ENCODE peak calls at places on chromosomes 2 and 18, in ten cellular contexts. One of them, this sample, is unnamed.

GRCh38 chr18:12990662-12990976 is 543 bp upstream of the CEP192 start:
- DNase-seq in effector memory CD4-positive, alpha-beta T cell: no peak
- DNase-seq in LoVo: no peak
- DNase-seq in NCI-H2107: peak
- DNase-seq in activated CD8-positive, alpha-beta memory T cell treated with anti-CD3 and anti-CD28 coated beads for 1 hour: no peak
- DNase-seq in NCI-H2081: no peak
- DNase-seq in NCI-H1105: no peak
- DNase-seq in AG09319: no peak
- DNase-seq in progenitor cell of endocrine pancreas: no peak
- DNase-seq in activated CD8-positive, alpha-beta T cell treated with anti-CD3 and anti-CD28 coated beads for 36 hours: no peak
- DNase-seq in this sample: no peak

GRCh38 chr2:18551623-18552022 is 8.8 kb downstream of the RDH14 start:
- DNase-seq in effector memory CD4-positive, alpha-beta T cell: no peak
- DNase-seq in LoVo: no peak
- DNase-seq in NCI-H2107: no peak
- DNase-seq in activated CD8-positive, alpha-beta memory T cell treated with anti-CD3 and anti-CD28 coated beads for 1 hour: no peak
- DNase-seq in NCI-H2081: no peak
- DNase-seq in NCI-H1105: no peak
- DNase-seq in AG09319: no peak
- DNase-seq in progenitor cell of endocrine pancreas: no peak
- DNase-seq in activated CD8-positive, alpha-beta T cell treated with anti-CD3 and anti-CD28 coated beads for 36 hours: no peak
- DNase-seq in this sample: no peak

GRCh38 chr2:148177559-148177958 is 156.7 kb downstream of the MBD5 start:
- DNase-seq in effector memory CD4-positive, alpha-beta T cell: no peak
- DNase-seq in LoVo: no peak
- DNase-seq in NCI-H2107: no peak
- DNase-seq in activated CD8-positive, alpha-beta memory T cell treated with anti-CD3 and anti-CD28 coated beads for 1 hour: no peak
- DNase-seq in NCI-H2081: no peak
- DNase-seq in NCI-H1105: peak
- DNase-seq in AG09319: no peak
- DNase-seq in progenitor cell of endocrine pancreas: no peak
- DNase-seq in activated CD8-positive, alpha-beta T cell treated with anti-CD3 and anti-CD28 coated beads for 36 hours: no peak
- DNase-seq in this sample: no peak

GRCh38 chr2:149652925-149653324 is 65.3 kb upstream of the MMADHC start:
- DNase-seq in effector memory CD4-positive, alpha-beta T cell: no peak
- DNase-seq in LoVo: no peak
- DNase-seq in NCI-H2107: no peak
- DNase-seq in activated CD8-positive, alpha-beta memory T cell treated with anti-CD3 and anti-CD28 coated beads for 1 hour: no peak
- DNase-seq in NCI-H2081: no peak
- DNase-seq in NCI-H1105: no peak
- DNase-seq in AG09319: no peak
- DNase-seq in progenitor cell of endocrine pancreas: no peak
- DNase-seq in activated CD8-positive, alpha-beta T cell treated with anti-CD3 and anti-CD28 coated beads for 36 hours: no peak
- DNase-seq in this sample: no peak

GRCh38 chr18:55988537-55988936 is 400.5 kb upstream of the TCF4 start:
- DNase-seq in effector memory CD4-positive, alpha-beta T cell: no peak
- DNase-seq in LoVo: no peak
- DNase-seq in NCI-H2107: no peak
- DNase-seq in activated CD8-positive, alpha-beta memory T cell treated with anti-CD3 and anti-CD28 coated beads for 1 hour: no peak
- DNase-seq in NCI-H2081: no peak
- DNase-seq in NCI-H1105: no peak
- DNase-seq in AG09319: no peak
- DNase-seq in progenitor cell of endocrine pancreas: no peak
- DNase-seq in activated CD8-positive, alpha-beta T cell treated with anti-CD3 and anti-CD28 coated beads for 36 hours: no peak
- DNase-seq in this sample: no peak

GRCh38 chr2:100741880-100742814 is 77.8 kb upstream of the NPAS2 start:
- DNase-seq in effector memory CD4-positive, alpha-beta T cell: no peak
- DNase-seq in LoVo: no peak
- DNase-seq in NCI-H2107: no peak
- DNase-seq in activated CD8-positive, alpha-beta memory T cell treated with anti-CD3 and anti-CD28 coated beads for 1 hour: no peak
- DNase-seq in NCI-H2081: no peak
- DNase-seq in NCI-H1105: no peak
- DNase-seq in AG09319: peak
- DNase-seq in progenitor cell of endocrine pancreas: no peak
- DNase-seq in activated CD8-positive, alpha-beta T cell treated with anti-CD3 and anti-CD28 coated beads for 36 hours: no peak
- DNase-seq in this sample: no peak

GRCh38 chr2:2910259-2910658 is 467.4 kb downstream of the EIPR1 start:
- DNase-seq in effector memory CD4-positive, alpha-beta T cell: no peak
- DNase-seq in LoVo: no peak
- DNase-seq in NCI-H2107: no peak
- DNase-seq in activated CD8-positive, alpha-beta memory T cell treated with anti-CD3 and anti-CD28 coated beads for 1 hour: no peak
- DNase-seq in NCI-H2081: no peak
- DNase-seq in NCI-H1105: no peak
- DNase-seq in AG09319: no peak
- DNase-seq in progenitor cell of endocrine pancreas: no peak
- DNase-seq in activated CD8-positive, alpha-beta T cell treated with anti-CD3 and anti-CD28 coated beads for 36 hours: no peak
- DNase-seq in this sample: no peak

GRCh38 chr2:46252891-46253659 is 44.1 kb upstream of the EPAS1 start:
- DNase-seq in effector memory CD4-positive, alpha-beta T cell: no peak
- DNase-seq in LoVo: no peak
- DNase-seq in NCI-H2107: no peak
- DNase-seq in activated CD8-positive, alpha-beta memory T cell treated with anti-CD3 and anti-CD28 coated beads for 1 hour: no peak
- DNase-seq in NCI-H2081: no peak
- DNase-seq in NCI-H1105: no peak
- DNase-seq in AG09319: no peak
- DNase-seq in progenitor cell of endocrine pancreas: no peak
- DNase-seq in activated CD8-positive, alpha-beta T cell treated with anti-CD3 and anti-CD28 coated beads for 36 hours: no peak
- DNase-seq in this sample: peak

GRCh38 chr18:3706279-3707097 is 256.5 kb downstream of the TGIF1 start:
- DNase-seq in effector memory CD4-positive, alpha-beta T cell: no peak
- DNase-seq in LoVo: no peak
- DNase-seq in NCI-H2107: no peak
- DNase-seq in activated CD8-positive, alpha-beta memory T cell treated with anti-CD3 and anti-CD28 coated beads for 1 hour: no peak
- DNase-seq in NCI-H2081: no peak
- DNase-seq in NCI-H1105: no peak
- DNase-seq in AG09319: no peak
- DNase-seq in progenitor cell of endocrine pancreas: no peak
- DNase-seq in activated CD8-positive, alpha-beta T cell treated with anti-CD3 and anti-CD28 coated beads for 36 hours: no peak
- DNase-seq in this sample: no peak

GRCh38 chr2:142872900-142873724 is 4.4 kb upstream of the KYNU start:
- DNase-seq in effector memory CD4-positive, alpha-beta T cell: no peak
- DNase-seq in LoVo: no peak
- DNase-seq in NCI-H2107: no peak
- DNase-seq in activated CD8-positive, alpha-beta memory T cell treated with anti-CD3 and anti-CD28 coated beads for 1 hour: no peak
- DNase-seq in NCI-H2081: no peak
- DNase-seq in NCI-H1105: no peak
- DNase-seq in AG09319: peak
- DNase-seq in progenitor cell of endocrine pancreas: no peak
- DNase-seq in activated CD8-positive, alpha-beta T cell treated with anti-CD3 and anti-CD28 coated beads for 36 hours: no peak
- DNase-seq in this sample: no peak

GRCh38 chr2:238171575-238172187 is 12.9 kb downstream of the ERFE start:
- DNase-seq in effector memory CD4-positive, alpha-beta T cell: no peak
- DNase-seq in LoVo: no peak
- DNase-seq in NCI-H2107: no peak
- DNase-seq in activated CD8-positive, alpha-beta memory T cell treated with anti-CD3 and anti-CD28 coated beads for 1 hour: no peak
- DNase-seq in NCI-H2081: no peak
- DNase-seq in NCI-H1105: no peak
- DNase-seq in AG09319: no peak
- DNase-seq in progenitor cell of endocrine pancreas: no peak
- DNase-seq in activated CD8-positive, alpha-beta T cell treated with anti-CD3 and anti-CD28 coated beads for 36 hours: no peak
- DNase-seq in this sample: no peak

GRCh38 chr2:64838817-64839216 is 150.4 kb upstream of the SLC1A4 start:
- DNase-seq in effector memory CD4-positive, alpha-beta T cell: no peak
- DNase-seq in LoVo: peak
- DNase-seq in NCI-H2107: no peak
- DNase-seq in activated CD8-positive, alpha-beta memory T cell treated with anti-CD3 and anti-CD28 coated beads for 1 hour: no peak
- DNase-seq in NCI-H2081: no peak
- DNase-seq in NCI-H1105: no peak
- DNase-seq in AG09319: no peak
- DNase-seq in progenitor cell of endocrine pancreas: no peak
- DNase-seq in activated CD8-positive, alpha-beta T cell treated with anti-CD3 and anti-CD28 coated beads for 36 hours: no peak
- DNase-seq in this sample: peak

GRCh38 chr2:227877359-227878309 is 6.2 kb downstream of the DAW1 start:
- DNase-seq in effector memory CD4-positive, alpha-beta T cell: no peak
- DNase-seq in LoVo: no peak
- DNase-seq in NCI-H2107: no peak
- DNase-seq in activated CD8-positive, alpha-beta memory T cell treated with anti-CD3 and anti-CD28 coated beads for 1 hour: no peak
- DNase-seq in NCI-H2081: no peak
- DNase-seq in NCI-H1105: no peak
- DNase-seq in AG09319: no peak
- DNase-seq in progenitor cell of endocrine pancreas: no peak
- DNase-seq in activated CD8-positive, alpha-beta T cell treated with anti-CD3 and anti-CD28 coated beads for 36 hours: no peak
- DNase-seq in this sample: no peak

GRCh38 chr2:54233832-54234649 is 22.0 kb downstream of the TSPYL6 start:
- DNase-seq in effector memory CD4-positive, alpha-beta T cell: no peak
- DNase-seq in LoVo: no peak
- DNase-seq in NCI-H2107: no peak
- DNase-seq in activated CD8-positive, alpha-beta memory T cell treated with anti-CD3 and anti-CD28 coated beads for 1 hour: no peak
- DNase-seq in NCI-H2081: no peak
- DNase-seq in NCI-H1105: no peak
- DNase-seq in AG09319: no peak
- DNase-seq in progenitor cell of endocrine pancreas: no peak
- DNase-seq in activated CD8-positive, alpha-beta T cell treated with anti-CD3 and anti-CD28 coated beads for 36 hours: no peak
- DNase-seq in this sample: no peak

GRCh38 chr18:9902832-9903231 is 11.0 kb upstream of the VAPA start:
- DNase-seq in effector memory CD4-positive, alpha-beta T cell: no peak
- DNase-seq in LoVo: no peak
- DNase-seq in NCI-H2107: no peak
- DNase-seq in activated CD8-positive, alpha-beta memory T cell treated with anti-CD3 and anti-CD28 coated beads for 1 hour: no peak
- DNase-seq in NCI-H2081: no peak
- DNase-seq in NCI-H1105: no peak
- DNase-seq in AG09319: no peak
- DNase-seq in progenitor cell of endocrine pancreas: no peak
- DNase-seq in activated CD8-positive, alpha-beta T cell treated with anti-CD3 and anti-CD28 coated beads for 36 hours: no peak
- DNase-seq in this sample: no peak

GRCh38 chr18:75923169-75923568 is 495.7 kb upstream of the SMIM21 start:
- DNase-seq in effector memory CD4-positive, alpha-beta T cell: no peak
- DNase-seq in LoVo: peak
- DNase-seq in NCI-H2107: no peak
- DNase-seq in activated CD8-positive, alpha-beta memory T cell treated with anti-CD3 and anti-CD28 coated beads for 1 hour: no peak
- DNase-seq in NCI-H2081: no peak
- DNase-seq in NCI-H1105: no peak
- DNase-seq in AG09319: no peak
- DNase-seq in progenitor cell of endocrine pancreas: no peak
- DNase-seq in activated CD8-positive, alpha-beta T cell treated with anti-CD3 and anti-CD28 coated beads for 36 hours: no peak
- DNase-seq in this sample: peak

GRCh38 chr2:159904565-159905281 is 106.7 kb upstream of the CD302 start:
- DNase-seq in effector memory CD4-positive, alpha-beta T cell: peak
- DNase-seq in LoVo: peak
- DNase-seq in NCI-H2107: no peak
- DNase-seq in activated CD8-positive, alpha-beta memory T cell treated with anti-CD3 and anti-CD28 coated beads for 1 hour: peak
- DNase-seq in NCI-H2081: no peak
- DNase-seq in NCI-H1105: no peak
- DNase-seq in AG09319: no peak
- DNase-seq in progenitor cell of endocrine pancreas: peak
- DNase-seq in activated CD8-positive, alpha-beta T cell treated with anti-CD3 and anti-CD28 coated beads for 36 hours: peak
- DNase-seq in this sample: no peak

GRCh38 chr2:8454797-8455196 is 227.1 kb upstream of the ID2 start:
- DNase-seq in effector memory CD4-positive, alpha-beta T cell: no peak
- DNase-seq in LoVo: no peak
- DNase-seq in NCI-H2107: no peak
- DNase-seq in activated CD8-positive, alpha-beta memory T cell treated with anti-CD3 and anti-CD28 coated beads for 1 hour: no peak
- DNase-seq in NCI-H2081: no peak
- DNase-seq in NCI-H1105: no peak
- DNase-seq in AG09319: no peak
- DNase-seq in progenitor cell of endocrine pancreas: no peak
- DNase-seq in activated CD8-positive, alpha-beta T cell treated with anti-CD3 and anti-CD28 coated beads for 36 hours: no peak
- DNase-seq in this sample: no peak

GRCh38 chr2:222884114-222884764 is 23.4 kb downstream of the ACSL3 start:
- DNase-seq in effector memory CD4-positive, alpha-beta T cell: no peak
- DNase-seq in LoVo: no peak
- DNase-seq in NCI-H2107: no peak
- DNase-seq in activated CD8-positive, alpha-beta memory T cell treated with anti-CD3 and anti-CD28 coated beads for 1 hour: no peak
- DNase-seq in NCI-H2081: no peak
- DNase-seq in NCI-H1105: no peak
- DNase-seq in AG09319: no peak
- DNase-seq in progenitor cell of endocrine pancreas: no peak
- DNase-seq in activated CD8-positive, alpha-beta T cell treated with anti-CD3 and anti-CD28 coated beads for 36 hours: no peak
- DNase-seq in this sample: no peak

GRCh38 chr18:8609711-8610441 is 639 bp downstream of the RAB12 start:
- DNase-seq in effector memory CD4-positive, alpha-beta T cell: no peak
- DNase-seq in LoVo: peak
- DNase-seq in NCI-H2107: no peak
- DNase-seq in activated CD8-positive, alpha-beta memory T cell treated with anti-CD3 and anti-CD28 coated beads for 1 hour: no peak
- DNase-seq in NCI-H2081: peak
- DNase-seq in NCI-H1105: no peak
- DNase-seq in AG09319: no peak
- DNase-seq in progenitor cell of endocrine pancreas: no peak
- DNase-seq in activated CD8-positive, alpha-beta T cell treated with anti-CD3 and anti-CD28 coated beads for 36 hours: peak
- DNase-seq in this sample: no peak